ENCODE peak calls at places on chromosomes 1 and 21, in ten cellular contexts. F is Jurkat, Clone E6-1; X is nucleus accumbens; E is T-helper 2 cell; S is iPS-NIHi11; P is NCI-H2171; O is NCI-H345; U is upper lobe of right lung; V is stimulated activated CD8-positive, alpha-beta memory T cell treated with anti-CD3 and anti-CD28 coated beads, Interleukin-7, amount 100 ng/mL, for 1 hour; I is WERI-Rb-1. L is an unnamed sample.

GRCh38 chr1:63326473-63327380 is 4.4 kb downstream of the FOXD3 start:
- DNase-seq in V (no peak), U (no peak), X (no peak), F (no peak), O (no peak), S (no peak), I (no peak), P (no peak), E (peak), L (peak)

GRCh38 chr1:64092851-64093371 is 110.5 kb upstream of the UBE2U start:
- DNase-seq in E (no peak), F (no peak), I (no peak), U (no peak), V (no peak), X (no peak), S (no peak), O (no peak), P (no peak), L (peak)

GRCh38 chr1:161885013-161885412 is 118.9 kb downstream of the ATF6 start:
- DNase-seq in I (no peak), U (no peak), V (no peak), P (no peak), O (no peak), S (no peak), X (no peak), F (no peak), E (peak), L (peak)

GRCh38 chr1:40312238-40313205 is 4.6 kb downstream of the COL9A2 start:
- DNase-seq in E (peak), O (no peak), X (no peak), V (no peak), S (no peak), I (no peak), P (peak), F (no peak), U (no peak), L (peak)

GRCh38 chr1:110006516-110006915 is 22.0 kb downstream of the AHCYL1 start:
- DNase-seq in I (no peak), P (no peak), S (no peak), O (no peak), E (no peak), U (no peak), F (no peak), V (no peak), X (no peak), L (no peak)

GRCh38 chr1:97870574-97870973 is 50.3 kb downstream of the DPYD start:
- DNase-seq in U (no peak), F (no peak), I (no peak), E (no peak), O (no peak), P (no peak), S (no peak), X (no peak), V (no peak), L (peak)

GRCh38 chr1:203295796-203296195 is 9.5 kb upstream of the BTG2 start:
- DNase-seq in V (no peak), U (peak), F (peak), E (no peak), I (no peak), X (no peak), S (no peak), O (no peak), P (peak), L (peak)

GRCh38 chr1:225653463-225654276 is 747 bp upstream of the ENAH start:
- DNase-seq in P (peak), E (no peak), U (peak), F (no peak), S (peak), O (peak), V (no peak), X (peak), I (no peak), L (peak)

GRCh38 chr1:34828611-34829010 is 30.9 kb downstream of the SMIM12 start:
- DNase-seq in O (no peak), I (no peak), E (no peak), S (no peak), U (no peak), X (no peak), V (no peak), F (no peak), P (no peak), L (no peak)

GRCh38 chr1:84668185-84668584 is 22.1 kb downstream of the SSX2IP start:
- DNase-seq in V (no peak), O (no peak), E (no peak), I (peak), X (no peak), P (no peak), U (no peak), F (no peak), S (no peak), L (peak)

GRCh38 chr1:217471403-217471802 is 159.5 kb downstream of the GPATCH2 start:
- DNase-seq in P (no peak), I (no peak), S (no peak), X (no peak), U (no peak), O (no peak), V (no peak), F (no peak), E (no peak), L (peak)

GRCh38 chr21:14684071-14684470 is 138.0 kb upstream of the SAMSN1 start:
- DNase-seq in X (no peak), V (no peak), E (no peak), F (no peak), P (no peak), O (no peak), U (no peak), I (no peak), S (no peak), L (no peak)

GRCh38 chr1:215476541-215476940 is 90.6 kb upstream of the KCTD3 start:
- DNase-seq in E (no peak), I (no peak), F (no peak), S (no peak), V (no peak), X (no peak), O (no peak), P (no peak), U (no peak), L (no peak)

GRCh38 chr1:156813750-156814570 is 2.7 kb downstream of the SH2D2A start:
- DNase-seq in O (peak), U (peak), V (peak), X (peak), E (peak), P (peak), F (no peak), I (peak), S (peak), L (peak)

GRCh38 chr1:162485236-162485635 is 12.4 kb upstream of the UHMK1 start:
- DNase-seq in F (no peak), U (no peak), S (no peak), X (no peak), V (no peak), O (no peak), P (no peak), I (no peak), E (no peak), L (no peak)

GRCh38 chr1:22153653-22154052 is 10.8 kb upstream of the WNT4 start:
- DNase-seq in O (no peak), U (no peak), P (no peak), I (no peak), V (no peak), E (no peak), X (no peak), F (no peak), S (no peak), L (no peak)

GRCh38 chr1:160610584-160611242 is 31.4 kb upstream of the CD84 start:
- DNase-seq in P (no peak), V (no peak), E (no peak), X (no peak), I (no peak), F (no peak), O (no peak), U (no peak), S (no peak), L (no peak)